ENCODE peak calls at places on chromosomes 1 and 21, in six cellular contexts. N is upper lobe of left lung, E is HepG2, F is A549, A is K562, P is GM12878. J is an unnamed sample.

GRCh38 chr1:84370831-84371394 is 27.4 kb upstream of the DNASE2B start:
- ATAC-seq in F (no peak), N (no peak), A (no peak), P (no peak), E (no peak), J (no peak)

GRCh38 chr21:29130234-29130993 is at the start of gene MAP3K7CL:
- ATAC-seq in P (peak; percentile 85), N (peak; percentile 80), F (no peak), A (peak; percentile 60), E (no peak), J (peak; percentile 93)

GRCh38 chr21:42683371-42684108 is 30.1 kb downstream of the PDE9A start:
- ATAC-seq in A (no peak), N (no peak), P (no peak), F (no peak), E (no peak), J (no peak)

GRCh38 chr1:237672748-237673147 is 218.0 kb downstream of the ZP4 start:
- ATAC-seq in A (no peak), E (peak; percentile 65), N (no peak), P (peak; percentile 71), F (peak; percentile 66), J (no peak)

GRCh38 chr21:26351661-26352060 is 181.1 kb upstream of the APP start:
- ATAC-seq in N (no peak), E (no peak), F (no peak), P (no peak), A (no peak), J (no peak)

GRCh38 chr1:109759513-109760334 is 4.0 kb downstream of the EPS8L3 start:
- ATAC-seq in P (no peak), F (no peak), E (no peak), A (peak; percentile 4), N (no peak), J (no peak)

GRCh38 chr1:3504151-3504822 is 49.8 kb downstream of the ARHGEF16 start:
- ATAC-seq in P (no peak), A (no peak), N (no peak), F (peak; percentile 75), E (no peak), J (peak; percentile 85)

GRCh38 chr1:182615468-182616129 is 11.4 kb upstream of the RGS16 start:
- ATAC-seq in P (peak; percentile 56), A (peak; percentile 14), F (no peak), E (peak; percentile 36), N (peak; percentile 25), J (peak; percentile 33)

GRCh38 chr1:156877433-156877832 is 16.1 kb upstream of the PEAR1 start:
- ATAC-seq in E (no peak), A (no peak), P (no peak), F (no peak), N (no peak), J (no peak)

GRCh38 chr1:204637985-204638356 is 47.6 kb downstream of the LRRN2 start:
- ATAC-seq in F (no peak), P (no peak), A (peak; percentile 60), E (no peak), N (no peak), J (peak; percentile 42)

GRCh38 chr1:155657463-155657862 is 31.1 kb downstream of the YY1AP1 start:
- ATAC-seq in F (no peak), P (no peak), A (peak; percentile 23), E (no peak), N (no peak), J (no peak)

GRCh38 chr1:110203021-110203661 is 7.0 kb upstream of the KCNC4 start:
- ATAC-seq in E (peak; percentile 50), F (peak; percentile 60), N (no peak), A (peak; percentile 75), P (peak; percentile 84), J (peak; percentile 61)

GRCh38 chr1:78760858-78761257 is 111.2 kb downstream of the IFI44 start:
- ATAC-seq in E (no peak), P (no peak), F (no peak), N (no peak), A (no peak), J (no peak)

GRCh38 chr1:47508900-47509488 is 71.2 kb downstream of the FOXD2 start:
- ATAC-seq in E (peak; percentile 42), P (no peak), F (no peak), A (no peak), N (no peak), J (no peak)

GRCh38 chr1:48207131-48207530 is 15.4 kb upstream of the SLC5A9 start:
- ATAC-seq in F (no peak), P (no peak), N (peak; percentile 22), A (no peak), E (peak; percentile 43), J (no peak)

GRCh38 chr1:1371354-1371740 is 3.7 kb downstream of the AURKAIP1 start:
- ATAC-seq in N (no peak), E (no peak), A (no peak), F (no peak), P (peak; percentile 0), J (no peak)

GRCh38 chr1:155553349-155553748 is 9.3 kb downstream of the ASH1L start:
- ATAC-seq in F (no peak), N (no peak), A (peak; percentile 83), E (no peak), P (no peak), J (no peak)

GRCh38 chr21:26432410-26432809 is 140.7 kb downstream of the CYYR1 start:
- ATAC-seq in P (no peak), N (no peak), F (no peak), E (no peak), A (no peak), J (no peak)

GRCh38 chr1:201736707-201737320 is 92.1 kb upstream of the IPO9 start:
- ATAC-seq in E (no peak), N (no peak), F (no peak), A (no peak), P (no peak), J (no peak)

DNA sequence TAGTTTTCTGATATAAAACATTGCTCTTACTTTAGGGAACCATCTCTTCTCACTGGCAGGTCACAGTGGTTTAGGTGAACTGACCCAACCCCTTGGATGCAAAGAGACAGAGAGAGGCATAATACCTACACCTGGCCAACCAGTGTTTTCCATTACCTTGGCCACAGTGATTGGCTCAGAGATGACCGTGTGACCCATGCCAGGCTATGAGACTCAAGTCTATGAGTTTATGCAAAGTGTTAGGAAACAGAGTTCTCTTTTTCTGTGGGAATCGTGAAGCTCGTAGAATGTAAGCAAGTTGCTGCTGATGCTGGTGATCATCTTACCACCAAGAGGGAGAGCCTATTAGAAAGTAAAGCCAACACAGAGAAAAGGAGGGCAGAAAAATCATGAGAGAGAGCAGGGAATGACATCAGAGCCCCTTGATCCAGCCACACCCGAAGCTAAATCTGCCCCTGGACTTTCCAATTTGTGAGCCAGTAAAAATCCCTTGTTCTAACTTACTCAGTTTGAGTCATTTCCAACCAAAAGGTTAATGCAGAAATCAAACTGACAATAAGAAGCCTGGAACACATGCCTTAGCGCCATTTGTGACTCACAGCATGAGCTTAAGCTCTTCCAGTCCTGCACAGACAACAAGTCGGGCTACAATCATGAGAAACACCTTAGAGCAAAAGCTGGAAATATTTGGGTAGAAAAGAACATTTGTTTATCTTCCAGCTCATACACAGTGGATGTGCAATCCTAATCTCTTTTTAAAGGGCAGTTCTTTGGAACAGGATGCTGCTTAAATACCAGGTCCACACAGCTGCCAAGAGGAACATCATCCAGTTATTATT is 81.3 kb upstream of the KAZN start:
- ATAC-seq in A (no peak), E (no peak), P (peak; percentile 74), F (no peak), N (no peak), J (peak; percentile 81)
- TF ChIP-seq EP300 in A (no peak), E (no peak), P (peak; percentile 78), F (no peak), N (no peak), J (no peak)

GRCh38 chr21:45359451-45360217 is 45.3 kb upstream of the COL18A1 start:
- ATAC-seq in E (no peak), P (no peak), N (no peak), F (no peak), A (peak; percentile 44), J (no peak)

GRCh38 chr21:45358711-45359310 is 46.2 kb upstream of the COL18A1 start:
- ATAC-seq in A (no peak), F (no peak), E (no peak), N (no peak), P (no peak), J (no peak)

GRCh38 chr21:45362748-45363145 is 42.2 kb upstream of the COL18A1 start:
- ATAC-seq in F (no peak), E (no peak), N (no peak), A (no peak), P (no peak), J (no peak)

GRCh38 chr21:45362077-45362747 is 42.8 kb upstream of the COL18A1 start:
- ATAC-seq in A (no peak), E (no peak), N (no peak), P (no peak), F (no peak), J (no peak)

DNA sequence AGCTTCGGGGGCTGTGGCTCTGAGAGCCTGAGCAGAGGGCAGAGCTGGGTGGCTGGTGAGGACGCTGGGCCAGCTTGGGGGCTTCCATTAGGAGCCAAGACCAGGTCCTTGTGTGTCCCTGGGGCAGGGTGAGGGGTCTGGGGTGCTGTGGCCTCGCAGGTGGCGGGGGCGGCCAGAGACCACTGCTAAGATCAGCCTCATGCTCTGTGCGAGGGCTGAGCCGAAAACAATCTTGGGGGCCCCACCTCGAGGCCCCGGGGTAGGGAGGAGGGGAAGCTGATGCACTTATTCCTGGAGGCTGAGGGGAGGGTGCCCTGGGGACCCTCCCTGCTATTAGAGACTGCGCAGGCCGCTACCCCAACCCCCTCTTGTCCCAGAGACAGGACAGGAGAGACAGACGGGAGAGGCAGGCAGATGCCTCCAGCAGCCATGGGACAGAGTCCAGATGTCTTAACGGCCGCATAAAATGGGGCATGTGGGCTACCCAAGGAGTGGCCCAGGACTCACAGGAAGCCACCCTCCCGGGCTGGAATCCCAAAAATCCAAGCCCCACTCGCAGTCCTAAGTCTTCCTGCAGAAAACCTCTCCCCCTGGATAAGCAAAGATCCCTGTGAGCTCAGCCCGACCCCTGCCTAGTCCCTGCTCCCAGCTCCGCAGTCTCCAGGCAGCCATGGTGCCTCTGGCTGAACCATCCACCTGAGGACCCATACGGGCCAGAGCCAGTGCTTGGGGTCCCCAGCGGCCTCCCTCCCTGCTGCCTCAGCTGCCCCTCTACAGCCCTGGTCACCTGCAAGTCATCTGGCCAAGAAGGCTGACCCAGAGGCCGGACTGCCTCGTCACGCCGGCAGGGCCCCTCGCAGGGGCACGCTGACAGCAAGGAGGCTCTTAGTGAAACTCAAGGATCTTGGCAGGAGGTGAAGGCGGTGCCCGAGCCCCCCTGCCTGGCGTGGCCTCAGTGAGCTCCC is 43.6 kb upstream of the COL18A1 start:
- ATAC-seq in P (no peak), N (no peak), A (peak; percentile 6), E (no peak), F (no peak), J (no peak)
- TF ChIP-seq EP300 in P (no peak), N (no peak), A (no peak), E (no peak), F (no peak), J (no peak)

DNA sequence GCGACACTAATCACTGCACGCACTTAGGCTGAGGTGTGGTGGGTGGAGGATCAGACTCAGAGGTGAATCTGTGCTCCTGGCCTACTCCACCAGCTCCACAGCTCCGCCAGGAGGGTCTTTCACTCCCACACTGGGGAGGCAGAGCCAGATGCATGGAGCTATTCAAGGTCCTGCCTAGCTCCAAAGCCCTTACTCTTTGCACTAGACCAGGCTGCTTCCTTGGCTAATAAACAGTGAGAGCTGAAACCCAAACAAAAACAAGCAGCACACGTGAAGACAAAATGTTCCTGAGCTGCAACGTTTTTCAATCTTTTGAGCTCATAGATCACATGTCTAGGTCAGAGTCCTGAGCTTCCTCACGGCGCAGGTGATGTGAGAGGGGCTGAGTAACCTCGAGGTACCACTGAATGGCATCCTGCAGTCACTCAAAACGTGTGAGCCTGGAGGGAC is 19.2 kb downstream of the CAPZB start:
- ATAC-seq in N (no peak), A (no peak), F (no peak), E (no peak), P (no peak), J (peak; percentile 28)
- TF ChIP-seq EP300 in N (no peak), A (no peak), F (no peak), E (no peak), P (no peak), J (no peak)

GRCh38 chr1:89938171-89939055 is 56.5 kb upstream of the ZNF326 start:
- ATAC-seq in N (no peak), F (no peak), P (no peak), A (peak; percentile 56), E (peak; percentile 39), J (no peak)
- TF ChIP-seq EP300 in N (no peak), F (no peak), P (no peak), A (peak; percentile 62), E (no peak), J (no peak)

J was measured in gastroesophageal sphincter.